ENCODE peak calls at places on chromosomes 11 and 22, in nine cellular contexts. One of them, this sample, is unnamed.
A peak's percentile ranks its signal among the peaks of the same experiment; 100 is the strongest.

GRCh38 chr22:31639640-31640039 is 22.4 kb downstream of the PISD start:
- DNase-seq in DND-41: no peak
- DNase-seq in stomach: peak; percentile 61
- DNase-seq in suprapubic skin: no peak
- DNase-seq in CD8-positive, alpha-beta memory T cell: no peak
- DNase-seq in IMR-90: no peak
- DNase-seq in right lobe of liver: no peak
- DNase-seq in testis: no peak
- DNase-seq in mammary epithelial cell: peak; percentile 73
- DNase-seq in this sample: no peak

GRCh38 chr22:22786301-22787115 is 101.1 kb upstream of the IGLL5 start:
- DNase-seq in stomach: no peak
- DNase-seq in CD8-positive, alpha-beta memory T cell: no peak
- DNase-seq in right lobe of liver: no peak
- DNase-seq in IMR-90: no peak
- DNase-seq in mammary epithelial cell: no peak
- DNase-seq in testis: no peak
- DNase-seq in suprapubic skin: no peak
- DNase-seq in DND-41: no peak
- DNase-seq in this sample: no peak

GRCh38 chr11:13386567-13386966 is 76.5 kb downstream of the BTBD10 start:
- DNase-seq in IMR-90: no peak
- DNase-seq in right lobe of liver: no peak
- DNase-seq in DND-41: no peak
- DNase-seq in stomach: no peak
- DNase-seq in testis: no peak
- DNase-seq in suprapubic skin: no peak
- DNase-seq in CD8-positive, alpha-beta memory T cell: no peak
- DNase-seq in mammary epithelial cell: no peak
- DNase-seq in this sample: no peak

GRCh38 chr11:105609341-105609781 is 512 bp upstream of the GRIA4 start:
- DNase-seq in CD8-positive, alpha-beta memory T cell: no peak
- DNase-seq in suprapubic skin: no peak
- DNase-seq in mammary epithelial cell: peak; percentile 18
- DNase-seq in IMR-90: peak; percentile 17
- DNase-seq in DND-41: peak; percentile 7
- DNase-seq in testis: peak; percentile 17
- DNase-seq in right lobe of liver: no peak
- DNase-seq in stomach: no peak
- DNase-seq in this sample: no peak

GRCh38 chr11:86591631-86592030 is 80.8 kb downstream of the ME3 start:
- DNase-seq in mammary epithelial cell: no peak
- DNase-seq in CD8-positive, alpha-beta memory T cell: no peak
- DNase-seq in stomach: no peak
- DNase-seq in testis: no peak
- DNase-seq in DND-41: no peak
- DNase-seq in suprapubic skin: no peak
- DNase-seq in right lobe of liver: no peak
- DNase-seq in IMR-90: no peak
- DNase-seq in this sample: no peak

GRCh38 chr22:29443452-29443851 is 5.1 kb downstream of the RFPL1 start:
- DNase-seq in mammary epithelial cell: peak; percentile 8
- DNase-seq in testis: no peak
- DNase-seq in CD8-positive, alpha-beta memory T cell: no peak
- DNase-seq in IMR-90: no peak
- DNase-seq in stomach: no peak
- DNase-seq in DND-41: no peak
- DNase-seq in suprapubic skin: no peak
- DNase-seq in right lobe of liver: no peak
- DNase-seq in this sample: no peak

GRCh38 chr11:74004046-74004693 is 4.7 kb downstream of the UCP3 start:
- DNase-seq in suprapubic skin: peak; percentile 50
- DNase-seq in right lobe of liver: no peak
- DNase-seq in IMR-90: no peak
- DNase-seq in mammary epithelial cell: no peak
- DNase-seq in DND-41: no peak
- DNase-seq in stomach: no peak
- DNase-seq in testis: no peak
- DNase-seq in CD8-positive, alpha-beta memory T cell: no peak
- DNase-seq in this sample: no peak

GRCh38 chr11:119065369-119065768 is 2.2 kb upstream of the VPS11 start:
- DNase-seq in stomach: no peak
- DNase-seq in testis: peak; percentile 43
- DNase-seq in mammary epithelial cell: no peak
- DNase-seq in suprapubic skin: no peak
- DNase-seq in IMR-90: peak; percentile 40
- DNase-seq in CD8-positive, alpha-beta memory T cell: peak; percentile 43
- DNase-seq in DND-41: peak; percentile 53
- DNase-seq in right lobe of liver: no peak
- DNase-seq in this sample: peak; percentile 54

GRCh38 chr22:44026630-44027511 is 2.8 kb downstream of the PARVB start:
- DNase-seq in mammary epithelial cell: no peak
- DNase-seq in testis: peak; percentile 69
- DNase-seq in IMR-90: peak; percentile 63
- DNase-seq in stomach: peak; percentile 70
- DNase-seq in suprapubic skin: peak; percentile 90
- DNase-seq in CD8-positive, alpha-beta memory T cell: peak; percentile 22
- DNase-seq in DND-41: no peak
- DNase-seq in right lobe of liver: peak; percentile 78
- DNase-seq in this sample: peak; percentile 60

GRCh38 chr22:44023404-44024287 is 456 bp upstream of the PARVB start:
- DNase-seq in IMR-90: peak; percentile 12
- DNase-seq in CD8-positive, alpha-beta memory T cell: no peak
- DNase-seq in suprapubic skin: no peak
- DNase-seq in mammary epithelial cell: peak; percentile 11
- DNase-seq in right lobe of liver: peak; percentile 69
- DNase-seq in testis: peak; percentile 54
- DNase-seq in stomach: peak; percentile 54
- DNase-seq in DND-41: no peak
- DNase-seq in this sample: peak; percentile 10

GRCh38 chr22:44026066-44026629 is 2.0 kb downstream of the PARVB start:
- DNase-seq in DND-41: no peak
- DNase-seq in mammary epithelial cell: no peak
- DNase-seq in CD8-positive, alpha-beta memory T cell: no peak
- DNase-seq in right lobe of liver: no peak
- DNase-seq in suprapubic skin: no peak
- DNase-seq in testis: no peak
- DNase-seq in IMR-90: no peak
- DNase-seq in stomach: no peak
- DNase-seq in this sample: no peak

GRCh38 chr22:44024288-44024908 is at the start of gene PARVB:
- DNase-seq in testis: peak; percentile 55
- DNase-seq in right lobe of liver: peak; percentile 48
- DNase-seq in IMR-90: no peak
- DNase-seq in DND-41: no peak
- DNase-seq in suprapubic skin: no peak
- DNase-seq in CD8-positive, alpha-beta memory T cell: no peak
- DNase-seq in stomach: no peak
- DNase-seq in mammary epithelial cell: no peak
- DNase-seq in this sample: peak; percentile 9

DNA sequence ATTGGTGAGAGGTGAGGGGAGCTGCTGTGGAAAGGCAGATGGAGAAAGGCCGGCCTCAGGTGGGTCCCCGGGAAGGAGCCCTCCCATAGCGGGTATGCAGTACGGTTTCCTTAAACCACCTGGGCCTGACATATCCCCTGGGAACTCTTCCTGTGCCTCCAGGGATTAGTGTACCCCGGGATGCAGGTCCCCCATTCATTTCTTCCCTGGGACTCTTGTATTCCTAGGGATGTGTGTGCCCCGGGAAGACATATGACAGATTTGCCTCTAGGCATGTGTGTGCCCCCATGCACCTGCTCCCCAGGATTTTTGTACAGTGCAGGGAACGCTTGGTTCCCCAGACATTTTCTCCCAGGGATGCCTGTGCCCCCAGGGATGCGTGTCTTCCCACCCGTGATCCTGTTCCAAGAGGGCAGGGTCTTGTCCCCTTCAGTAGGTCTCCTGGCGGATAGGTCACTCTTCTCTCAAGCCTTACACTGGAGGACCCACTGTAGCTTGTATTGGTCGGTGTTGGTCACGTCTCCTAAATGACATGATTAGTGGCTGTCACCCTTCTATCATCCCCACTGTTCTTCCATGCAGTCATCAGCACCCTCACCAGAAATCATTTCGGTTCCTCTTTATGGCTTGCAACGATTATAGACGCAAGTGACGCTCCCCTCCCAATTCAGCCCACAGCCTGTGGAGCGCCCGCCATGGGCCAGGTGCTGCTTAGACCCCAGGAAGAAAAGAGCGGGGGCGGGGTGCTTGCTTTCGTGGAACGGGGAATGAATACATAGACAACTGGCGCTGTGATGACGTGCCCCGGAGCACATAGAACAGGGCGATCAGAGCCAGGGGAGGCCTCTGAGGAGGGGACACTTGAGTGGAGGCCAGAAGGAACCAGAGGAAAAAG is 1.3 kb downstream of the PARVB start:
- DNase-seq in stomach: peak; percentile 45
- DNase-seq in IMR-90: no peak
- DNase-seq in DND-41: no peak
- DNase-seq in CD8-positive, alpha-beta memory T cell: no peak
- DNase-seq in testis: peak; percentile 50
- DNase-seq in mammary epithelial cell: no peak
- DNase-seq in right lobe of liver: peak; percentile 55
- DNase-seq in suprapubic skin: no peak
- DNase-seq in this sample: no peak
- H3K27ac ChIP-seq in stomach: peak overlapping the region; percentile 83
- H3K27ac ChIP-seq in IMR-90: no peak overlapping the region
- H3K27ac ChIP-seq in DND-41: no peak overlapping the region
- H3K27ac ChIP-seq in CD8-positive, alpha-beta memory T cell: peak overlapping the region; percentile 67
- H3K27ac ChIP-seq in testis: peak overlapping the region; percentile 70
- H3K27ac ChIP-seq in mammary epithelial cell: no peak overlapping the region
- H3K27ac ChIP-seq in right lobe of liver: peak overlapping the region; percentile 79
- H3K27ac ChIP-seq in suprapubic skin: peak overlapping the region; percentile 91
- H3K27ac ChIP-seq in this sample: no peak overlapping the region

GRCh38 chr22:26047920-26048319 is 121.3 kb upstream of the SEZ6L start:
- DNase-seq in DND-41: no peak
- DNase-seq in testis: no peak
- DNase-seq in stomach: no peak
- DNase-seq in right lobe of liver: no peak
- DNase-seq in mammary epithelial cell: no peak
- DNase-seq in CD8-positive, alpha-beta memory T cell: no peak
- DNase-seq in suprapubic skin: no peak
- DNase-seq in IMR-90: no peak
- DNase-seq in this sample: no peak

GRCh38 chr22:26043031-26043430 is 126.2 kb upstream of the SEZ6L start:
- DNase-seq in stomach: no peak
- DNase-seq in CD8-positive, alpha-beta memory T cell: no peak
- DNase-seq in IMR-90: no peak
- DNase-seq in mammary epithelial cell: no peak
- DNase-seq in right lobe of liver: no peak
- DNase-seq in suprapubic skin: no peak
- DNase-seq in testis: no peak
- DNase-seq in DND-41: no peak
- DNase-seq in this sample: no peak

GRCh38 chr22:26045051-26045450 is 124.2 kb upstream of the SEZ6L start:
- DNase-seq in mammary epithelial cell: no peak
- DNase-seq in DND-41: no peak
- DNase-seq in stomach: no peak
- DNase-seq in testis: no peak
- DNase-seq in suprapubic skin: no peak
- DNase-seq in IMR-90: no peak
- DNase-seq in right lobe of liver: no peak
- DNase-seq in CD8-positive, alpha-beta memory T cell: no peak
- DNase-seq in this sample: no peak

GRCh38 chr22:26047516-26047915 is 121.7 kb upstream of the SEZ6L start:
- DNase-seq in stomach: no peak
- DNase-seq in IMR-90: no peak
- DNase-seq in suprapubic skin: no peak
- DNase-seq in CD8-positive, alpha-beta memory T cell: no peak
- DNase-seq in right lobe of liver: no peak
- DNase-seq in testis: no peak
- DNase-seq in DND-41: no peak
- DNase-seq in mammary epithelial cell: no peak
- DNase-seq in this sample: no peak

GRCh38 chr22:26045855-26046254 is 123.4 kb upstream of the SEZ6L start:
- DNase-seq in suprapubic skin: no peak
- DNase-seq in mammary epithelial cell: no peak
- DNase-seq in right lobe of liver: no peak
- DNase-seq in IMR-90: no peak
- DNase-seq in DND-41: no peak
- DNase-seq in CD8-positive, alpha-beta memory T cell: no peak
- DNase-seq in testis: no peak
- DNase-seq in stomach: no peak
- DNase-seq in this sample: no peak
- H3K4me3 ChIP-seq in suprapubic skin: no peak overlapping the region
- H3K4me3 ChIP-seq in mammary epithelial cell: no peak overlapping the region
- H3K4me3 ChIP-seq in right lobe of liver: no peak overlapping the region
- H3K4me3 ChIP-seq in IMR-90: no peak overlapping the region
- H3K4me3 ChIP-seq in DND-41: no peak overlapping the region
- H3K4me3 ChIP-seq in CD8-positive, alpha-beta memory T cell: no peak overlapping the region
- H3K4me3 ChIP-seq in testis: no peak overlapping the region
- H3K4me3 ChIP-seq in stomach: no peak overlapping the region
- H3K4me3 ChIP-seq in this sample: no peak overlapping the region

GRCh38 chr11:67369801-67370284 is 3.6 kb downstream of the CLCF1 start:
- DNase-seq in mammary epithelial cell: no peak
- DNase-seq in DND-41: no peak
- DNase-seq in right lobe of liver: no peak
- DNase-seq in stomach: no peak
- DNase-seq in suprapubic skin: no peak
- DNase-seq in IMR-90: peak; percentile 71
- DNase-seq in CD8-positive, alpha-beta memory T cell: no peak
- DNase-seq in testis: no peak
- DNase-seq in this sample: no peak

GRCh38 chr11:67369275-67369674 is 4.1 kb downstream of the CLCF1 start:
- DNase-seq in suprapubic skin: no peak
- DNase-seq in CD8-positive, alpha-beta memory T cell: no peak
- DNase-seq in right lobe of liver: no peak
- DNase-seq in stomach: no peak
- DNase-seq in mammary epithelial cell: no peak
- DNase-seq in testis: no peak
- DNase-seq in DND-41: no peak
- DNase-seq in IMR-90: no peak
- DNase-seq in this sample: no peak

GRCh38 chr11:67367836-67368227 is 5.6 kb downstream of the CLCF1 start:
- DNase-seq in stomach: no peak
- DNase-seq in CD8-positive, alpha-beta memory T cell: no peak
- DNase-seq in mammary epithelial cell: no peak
- DNase-seq in IMR-90: no peak
- DNase-seq in testis: no peak
- DNase-seq in DND-41: no peak
- DNase-seq in suprapubic skin: no peak
- DNase-seq in right lobe of liver: no peak
- DNase-seq in this sample: no peak

GRCh38 chr11:67367014-67367835 is 6.2 kb downstream of the CLCF1 start:
- DNase-seq in testis: no peak
- DNase-seq in suprapubic skin: no peak
- DNase-seq in stomach: no peak
- DNase-seq in CD8-positive, alpha-beta memory T cell: no peak
- DNase-seq in DND-41: no peak
- DNase-seq in IMR-90: no peak
- DNase-seq in right lobe of liver: no peak
- DNase-seq in mammary epithelial cell: no peak
- DNase-seq in this sample: no peak

DNA sequence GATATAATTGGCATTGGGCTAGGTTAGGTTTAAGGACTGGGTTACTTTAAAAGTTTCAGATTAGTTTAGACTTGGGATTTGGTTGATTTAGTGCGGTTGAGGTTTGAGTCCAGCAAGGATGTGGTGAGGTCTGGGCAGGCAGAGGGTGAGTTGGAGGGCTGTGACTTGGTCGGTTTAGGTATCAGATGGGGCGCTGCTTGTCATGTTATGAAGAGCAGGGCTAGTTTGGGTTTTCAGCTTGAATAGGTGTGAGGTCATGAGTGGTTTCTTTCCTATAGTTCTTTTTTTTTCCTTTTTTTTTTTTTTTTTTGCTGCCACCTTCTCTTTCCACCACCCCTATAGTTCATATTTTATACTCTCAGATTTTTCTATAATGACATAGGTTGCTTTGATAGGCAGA is 4.8 kb downstream of the CLCF1 start:
- DNase-seq in DND-41: no peak
- DNase-seq in right lobe of liver: no peak
- DNase-seq in suprapubic skin: no peak
- DNase-seq in stomach: no peak
- DNase-seq in IMR-90: no peak
- DNase-seq in mammary epithelial cell: no peak
- DNase-seq in CD8-positive, alpha-beta memory T cell: no peak
- DNase-seq in testis: no peak
- DNase-seq in this sample: no peak
- H3K4me1 ChIP-seq in DND-41: peaks cover 26% of the 10 kb centered on the region
- H3K4me1 ChIP-seq in right lobe of liver: no peaks in the 10 kb centered on the region
- H3K4me1 ChIP-seq in suprapubic skin: peaks cover 81% of the 10 kb centered on the region
- H3K4me1 ChIP-seq in stomach: peaks cover 52% of the 10 kb centered on the region
- H3K4me1 ChIP-seq in IMR-90: peaks cover 53% of the 10 kb centered on the region
- H3K4me1 ChIP-seq in mammary epithelial cell: peaks cover 31% of the 10 kb centered on the region
- H3K4me1 ChIP-seq in CD8-positive, alpha-beta memory T cell: peaks cover 58% of the 10 kb centered on the region
- H3K4me1 ChIP-seq in testis: peaks cover 30% of the 10 kb centered on the region
- H3K4me1 ChIP-seq in this sample: peaks cover 71% of the 10 kb centered on the region

DNA sequence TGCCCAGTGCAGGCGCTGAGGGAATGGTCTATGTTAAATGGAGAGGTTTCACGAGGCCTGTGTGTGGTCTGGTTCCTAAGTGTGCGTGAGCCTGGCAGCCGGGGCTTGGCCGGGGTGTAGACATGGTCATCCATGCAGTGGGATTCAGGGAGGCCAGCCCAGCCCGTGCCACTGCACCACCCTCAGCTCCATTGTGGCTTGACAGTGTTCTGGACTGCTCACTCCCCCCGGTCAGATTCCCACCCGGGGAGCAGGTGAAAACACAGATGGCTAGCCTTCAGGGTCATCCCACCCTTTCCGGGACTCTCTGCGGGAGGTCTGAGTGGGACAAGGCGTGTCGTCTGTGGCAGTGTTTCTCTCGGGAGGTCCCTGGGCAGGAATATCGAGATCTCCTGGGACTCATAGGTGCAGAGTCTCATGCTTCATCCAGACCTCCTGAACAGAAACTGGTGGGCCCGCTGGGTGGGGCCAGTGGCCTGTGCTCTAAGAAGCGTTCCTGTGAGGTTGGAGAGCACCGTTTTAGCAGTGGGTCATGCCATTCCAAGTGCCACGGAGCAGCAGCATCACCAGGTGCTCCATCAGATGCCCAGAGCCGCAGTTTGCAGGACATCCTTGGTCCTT is 52.3 kb downstream of the ST14 start:
- DNase-seq in CD8-positive, alpha-beta memory T cell: no peak
- DNase-seq in right lobe of liver: no peak
- DNase-seq in DND-41: peak; percentile 2
- DNase-seq in testis: peak; percentile 9
- DNase-seq in IMR-90: no peak
- DNase-seq in mammary epithelial cell: no peak
- DNase-seq in suprapubic skin: peak; percentile 64
- DNase-seq in stomach: peak; percentile 20
- DNase-seq in this sample: no peak
- H3K27ac ChIP-seq in CD8-positive, alpha-beta memory T cell: no peak overlapping the region
- H3K27ac ChIP-seq in right lobe of liver: no peak overlapping the region
- H3K27ac ChIP-seq in DND-41: no peak overlapping the region
- H3K27ac ChIP-seq in testis: no peak overlapping the region
- H3K27ac ChIP-seq in IMR-90: no peak overlapping the region
- H3K27ac ChIP-seq in mammary epithelial cell: no peak overlapping the region
- H3K27ac ChIP-seq in suprapubic skin: no peak overlapping the region
- H3K27ac ChIP-seq in stomach: no peak overlapping the region
- H3K27ac ChIP-seq in this sample: no peak overlapping the region